ENCODE peak calls at places on chromosomes 3 and 15, in ten cellular contexts. H is activated CD4-positive, alpha-beta T cell treated with anti-CD3 and anti-CD28 coated beads, Interleukin-2, amount 50 U/mL, for 1 hour; L is NCI-H1092; V is foreskin fibroblast; P is putamen; B is NCI-H2107; U is dorsolateral prefrontal cortex; A is HT1080; N is HFFc6; T is A549. Z is an unnamed sample.

GRCh38 chr3:106263556-106263955 is 394.7 kb upstream of the CBLB start:
- DNase-seq in H (no peak), L (no peak), V (no peak), P (no peak), B (no peak), U (no peak), A (no peak), N (no peak), T (no peak), Z (no peak)

GRCh38 chr15:70801111-70801510 is 37.8 kb upstream of the UACA start:
- DNase-seq in H (no peak), L (no peak), V (no peak), P (no peak), B (no peak), U (no peak), A (no peak), N (no peak), T (no peak), Z (no peak)

GRCh38 chr3:12759097-12759679 is at the start of gene TMEM40:
- DNase-seq in H (no peak), L (no peak), V (peak), P (no peak), B (no peak), U (no peak), A (no peak), N (no peak), T (peak), Z (no peak)

GRCh38 chr3:42815826-42816225 is 6.6 kb downstream of the ACKR2 start:
- DNase-seq in H (no peak), L (no peak), V (peak), P (no peak), B (no peak), U (no peak), A (no peak), N (no peak), T (no peak), Z (no peak)

GRCh38 chr15:56038015-56038414 is 44.6 kb upstream of the NEDD4 start:
- DNase-seq in H (no peak), L (no peak), V (peak), P (no peak), B (no peak), U (no peak), A (peak), N (peak), T (no peak), Z (no peak)

GRCh38 chr3:15052335-15053242 is 12.5 kb downstream of the MRPS25 start:
- DNase-seq in H (no peak), L (no peak), V (no peak), P (no peak), B (peak), U (no peak), A (no peak), N (no peak), T (no peak), Z (no peak)

GRCh38 chr15:70382009-70382749 is 284.5 kb upstream of the TLE3 start:
- DNase-seq in H (no peak), L (no peak), V (no peak), P (no peak), B (no peak), U (no peak), A (no peak), N (no peak), T (no peak), Z (no peak)

GRCh38 chr15:40759961-40760360 is 3.9 kb upstream of the GCHFR start:
- DNase-seq in H (no peak), L (no peak), V (no peak), P (no peak), B (no peak), U (no peak), A (no peak), N (no peak), T (no peak), Z (no peak)

GRCh38 chr15:37751401-37751800 is 183.0 kb upstream of the TMCO5A start:
- DNase-seq in H (no peak), L (no peak), V (no peak), P (no peak), B (no peak), U (no peak), A (no peak), N (no peak), T (no peak), Z (no peak)

GRCh38 chr3:193774272-193774915 is 181.4 kb downstream of the OPA1 start:
- DNase-seq in H (no peak), L (no peak), V (no peak), P (no peak), B (no peak), U (no peak), A (no peak), N (no peak), T (no peak), Z (no peak)

GRCh38 chr3:165643433-165643824 is 193.8 kb downstream of the BCHE start:
- DNase-seq in H (no peak), L (no peak), V (peak), P (no peak), B (no peak), U (no peak), A (peak), N (peak), T (peak), Z (no peak)

GRCh38 chr3:71172951-71173350 is 410.6 kb downstream of the FOXP1 start:
- DNase-seq in H (no peak), L (no peak), V (peak), P (no peak), B (no peak), U (no peak), A (no peak), N (peak), T (peak), Z (no peak)

GRCh38 chr15:78691873-78692421 is 50.9 kb upstream of the CHRNB4 start:
- DNase-seq in H (no peak), L (no peak), V (no peak), P (no peak), B (no peak), U (no peak), A (no peak), N (no peak), T (no peak), Z (no peak)

GRCh38 chr15:76799760-76800159 is 105.4 kb downstream of the SCAPER start:
- DNase-seq in H (no peak), L (no peak), V (peak), P (no peak), B (no peak), U (no peak), A (peak), N (peak), T (peak), Z (no peak)

GRCh38 chr15:98803228-98804056 is 155.1 kb downstream of the IGF1R start:
- DNase-seq in H (no peak), L (no peak), V (peak), P (no peak), B (no peak), U (no peak), A (peak), N (peak), T (peak), Z (no peak)

GRCh38 chr3:189756651-189757078 is 125.5 kb downstream of the TP63 start:
- DNase-seq in H (no peak), L (no peak), V (no peak), P (no peak), B (no peak), U (no peak), A (peak), N (no peak), T (peak), Z (no peak)

GRCh38 chr3:98901032-98901464 is 447 bp downstream of the DCBLD2 start:
- DNase-seq in H (peak), L (peak), V (peak), P (no peak), B (no peak), U (peak), A (peak), N (no peak), T (peak), Z (peak)

GRCh38 chr3:149366031-149366430 is 11.4 kb downstream of the TM4SF1 start:
- DNase-seq in H (no peak), L (no peak), V (no peak), P (no peak), B (no peak), U (no peak), A (no peak), N (no peak), T (no peak), Z (no peak)

GRCh38 chr15:100598655-100599054 is 3.3 kb downstream of the LINS1 start:
- DNase-seq in H (no peak), L (no peak), V (no peak), P (no peak), B (no peak), U (no peak), A (no peak), N (no peak), T (no peak), Z (no peak)

GRCh38 chr3:141828487-141829284 is 47.8 kb upstream of the ATP1B3 start:
- DNase-seq in H (no peak), L (no peak), V (peak), P (no peak), B (peak), U (no peak), A (no peak), N (no peak), T (no peak), Z (no peak)

Z was measured in Peyer's patch.